ENCODE peak calls at places on chromosomes 16 and 17, in ten cellular contexts. V is A549, W is WTC11, A is HCT116, Y is SK-N-SH, I is HepG2, S is H1, G is K562, P is endothelial cell of umbilical vein, L is GM12878. Z is an unnamed sample.

GRCh38 chr17:1752425-1752941 is 9.4 kb upstream of the SERPINF1 start:
- DNase-seq in V (peak), W (no peak), A (peak), Y (no peak), I (no peak), S (no peak), G (peak), P (no peak), L (no peak), Z (peak)

GRCh38 chr16:23826528-23827244 is 9.1 kb upstream of the PRKCB start:
- DNase-seq in V (peak), W (no peak), A (no peak), Y (no peak), I (no peak), S (no peak), G (no peak), P (no peak), L (peak), Z (peak)

GRCh38 chr17:19418312-19418992 is 7.4 kb downstream of the RNF112 start:
- DNase-seq in V (peak), W (no peak), A (no peak), Y (no peak), I (no peak), S (no peak), G (no peak), P (peak), L (no peak), Z (peak)

GRCh38 chr16:56591377-56592060 is 2.2 kb downstream of the MT3 start:
- DNase-seq in V (no peak), W (no peak), A (no peak), Y (no peak), I (no peak), S (no peak), G (no peak), P (no peak), L (no peak), Z (peak)

GRCh38 chr16:86946396-86946795 is 368.0 kb downstream of the FOXL1 start:
- DNase-seq in V (peak), W (peak), A (no peak), Y (no peak), I (peak), S (no peak), G (no peak), P (peak), L (no peak), Z (no peak)

GRCh38 chr17:83101805-83102480 is 22.5 kb downstream of the METRNL start:
- DNase-seq in V (no peak), W (no peak), A (no peak), Y (no peak), I (no peak), S (no peak), G (no peak), P (no peak), L (no peak), Z (no peak)

GRCh38 chr16:30740364-30741251 is 7.6 kb upstream of the PHKG2 start:
- DNase-seq in V (peak), W (peak), A (peak), Y (no peak), I (no peak), S (no peak), G (peak), P (peak), L (no peak), Z (no peak)

GRCh38 chr17:34382586-34383224 is 19.7 kb upstream of the CCL1 start:
- DNase-seq in V (no peak), W (no peak), A (no peak), Y (peak), I (no peak), S (no peak), G (no peak), P (peak), L (peak), Z (peak)

GRCh38 chr17:60077672-60078519 is 825 bp downstream of the HEATR6 start:
- DNase-seq in V (no peak), W (no peak), A (no peak), Y (peak), I (no peak), S (no peak), G (no peak), P (no peak), L (no peak), Z (peak)

GRCh38 chr17:4678448-4679026 is 25.4 kb downstream of the PELP1 start:
- DNase-seq in V (peak), W (no peak), A (peak), Y (peak), I (peak), S (no peak), G (peak), P (peak), L (no peak), Z (peak)

GRCh38 chr17:9409430-9409829 is 166.2 kb downstream of the STX8 start:
- DNase-seq in V (no peak), W (no peak), A (no peak), Y (peak), I (no peak), S (no peak), G (no peak), P (peak), L (no peak), Z (no peak)

GRCh38 chr17:80673152-80673920 is 128.7 kb downstream of the RPTOR start:
- DNase-seq in V (no peak), W (no peak), A (no peak), Y (no peak), I (peak), S (no peak), G (no peak), P (peak), L (no peak), Z (no peak)

GRCh38 chr16:86566601-86566965 is at the start of gene FOXC2:
- DNase-seq in V (peak), W (peak), A (no peak), Y (peak), I (no peak), S (peak), G (peak), P (peak), L (no peak), Z (no peak)

GRCh38 chr17:20063665-20064648 is 54.8 kb downstream of the SPECC1 start:
- DNase-seq in V (peak), W (no peak), A (peak), Y (no peak), I (no peak), S (no peak), G (no peak), P (no peak), L (peak), Z (peak)

GRCh38 chr17:30905742-30906100 is 317 bp downstream of the TEFM start:
- DNase-seq in V (no peak), W (no peak), A (peak), Y (peak), I (no peak), S (no peak), G (peak), P (peak), L (no peak), Z (peak)

GRCh38 chr17:52140601-52141000 is 17.9 kb downstream of the CA10 start:
- DNase-seq in V (no peak), W (no peak), A (no peak), Y (no peak), I (no peak), S (no peak), G (no peak), P (no peak), L (no peak), Z (no peak)

GRCh38 chr16:75653926-75654325 is 6.4 kb downstream of the TERF2IP start:
- DNase-seq in V (no peak), W (no peak), A (no peak), Y (peak), I (no peak), S (no peak), G (no peak), P (no peak), L (no peak), Z (no peak)

GRCh38 chr16:72938426-72939164 is 109.3 kb downstream of the ZFHX3 start:
- DNase-seq in V (peak), W (no peak), A (no peak), Y (no peak), I (no peak), S (no peak), G (no peak), P (peak), L (no peak), Z (no peak)

GRCh38 chr17:50662632-50663225 is 28.0 kb downstream of the ABCC3 start:
- DNase-seq in V (no peak), W (no peak), A (no peak), Y (no peak), I (no peak), S (no peak), G (no peak), P (no peak), L (no peak), Z (no peak)

GRCh38 chr17:50664788-50665458 is 30.2 kb downstream of the ABCC3 start:
- DNase-seq in V (no peak), W (no peak), A (no peak), Y (no peak), I (peak), S (no peak), G (peak), P (no peak), L (no peak), Z (no peak)

GRCh38 chr17:50661795-50662391 is 27.2 kb downstream of the ABCC3 start:
- DNase-seq in V (peak), W (no peak), A (peak), Y (peak), I (peak), S (no peak), G (peak), P (peak), L (no peak), Z (peak)

GRCh38 chr17:50665838-50666237 is 31.2 kb downstream of the ABCC3 start:
- DNase-seq in V (no peak), W (no peak), A (no peak), Y (no peak), I (no peak), S (no peak), G (no peak), P (no peak), L (no peak), Z (no peak)

GRCh38 chr17:50663812-50664374 is 29.2 kb downstream of the ABCC3 start:
- DNase-seq in V (no peak), W (no peak), A (no peak), Y (no peak), I (peak), S (no peak), G (no peak), P (no peak), L (no peak), Z (no peak)
- TF ChIP-seq MAX in V (no peak), W (no peak), A (no peak), Y (no peak), I (peak), S (no peak), G (no peak), P (no peak), L (no peak), Z (no peak)

DNA sequence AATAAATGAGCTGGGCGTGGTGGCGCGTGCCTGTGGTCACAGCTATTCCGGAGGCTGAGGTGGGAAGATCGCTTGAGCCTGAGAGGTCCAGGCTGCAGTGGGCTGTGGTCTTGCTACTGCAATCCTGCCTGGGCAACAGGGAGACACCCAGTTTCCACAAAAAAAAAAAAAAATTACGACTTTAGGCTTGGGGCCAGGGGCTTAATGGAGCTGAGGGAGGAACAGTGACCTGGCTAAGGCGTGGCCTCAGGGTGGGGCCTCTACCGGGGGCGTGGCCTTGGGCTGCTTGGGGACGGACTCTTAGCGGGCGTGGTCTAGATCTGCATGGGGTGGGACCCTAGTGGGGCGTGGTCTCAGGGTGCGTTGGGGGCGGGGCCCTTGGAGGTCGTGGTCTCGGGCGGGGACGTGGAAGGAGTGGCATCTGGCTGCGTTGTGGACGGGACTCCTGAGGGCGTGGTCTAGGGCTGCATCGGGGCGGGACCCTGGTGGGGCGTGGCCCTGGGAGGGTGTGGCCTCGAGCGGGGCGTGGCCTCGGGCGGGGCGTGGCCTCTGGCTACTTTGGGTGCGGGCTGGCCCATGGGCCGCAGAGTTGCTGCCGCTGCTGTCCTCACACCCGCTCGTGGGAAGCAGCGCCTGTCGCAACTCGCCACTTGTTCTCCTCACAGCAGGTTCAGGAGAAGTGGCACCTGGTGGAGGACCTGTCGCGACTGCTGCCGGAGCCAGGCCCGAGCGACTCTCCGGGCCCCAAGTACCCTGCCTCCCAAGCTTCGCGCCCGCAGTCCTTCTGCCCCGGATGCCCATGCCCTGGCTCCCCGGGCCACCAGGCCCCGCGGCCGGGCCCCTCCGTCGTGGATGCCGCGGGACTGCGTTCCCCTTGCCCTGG is 5.8 kb upstream of the C17orf99 start:
- DNase-seq in V (peak), W (peak), A (peak), Y (peak), I (peak), S (peak), G (peak), P (peak), L (peak), Z (peak)
- TF ChIP-seq MAX in V (no peak), W (no peak), A (no peak), Y (no peak), I (peak), S (peak), G (peak), P (no peak), L (no peak), Z (no peak)

GRCh38 chr17:45854209-45854608 is 9.5 kb downstream of the SPPL2C start:
- DNase-seq in V (no peak), W (no peak), A (no peak), Y (no peak), I (no peak), S (no peak), G (no peak), P (no peak), L (no peak), Z (no peak)
- TF ChIP-seq MAX in V (no peak), W (no peak), A (no peak), Y (no peak), I (no peak), S (no peak), G (no peak), P (no peak), L (no peak), Z (no peak)

GRCh38 chr16:70258065-70258464 is 6.3 kb upstream of the EXOSC6 start:
- DNase-seq in V (no peak), W (no peak), A (no peak), Y (no peak), I (no peak), S (no peak), G (peak), P (no peak), L (no peak), Z (no peak)
- TF ChIP-seq MAX in V (no peak), W (no peak), A (no peak), Y (no peak), I (no peak), S (no peak), G (no peak), P (no peak), L (no peak), Z (no peak)

GRCh38 chr17:77666881-77667395 is 291.6 kb upstream of the TNRC6C start:
- DNase-seq in V (no peak), W (no peak), A (no peak), Y (no peak), I (no peak), S (no peak), G (no peak), P (no peak), L (no peak), Z (peak)

GRCh38 chr17:77668518-77668917 is 290.0 kb upstream of the TNRC6C start:
- DNase-seq in V (no peak), W (no peak), A (no peak), Y (no peak), I (no peak), S (no peak), G (no peak), P (no peak), L (no peak), Z (no peak)

GRCh38 chr17:77667478-77667877 is 291.0 kb upstream of the TNRC6C start:
- DNase-seq in V (no peak), W (no peak), A (no peak), Y (no peak), I (no peak), S (no peak), G (no peak), P (no peak), L (no peak), Z (no peak)

GRCh38 chr17:77665833-77666232 is 292.7 kb upstream of the TNRC6C start:
- DNase-seq in V (no peak), W (no peak), A (no peak), Y (no peak), I (no peak), S (no peak), G (no peak), P (no peak), L (no peak), Z (no peak)

DNA sequence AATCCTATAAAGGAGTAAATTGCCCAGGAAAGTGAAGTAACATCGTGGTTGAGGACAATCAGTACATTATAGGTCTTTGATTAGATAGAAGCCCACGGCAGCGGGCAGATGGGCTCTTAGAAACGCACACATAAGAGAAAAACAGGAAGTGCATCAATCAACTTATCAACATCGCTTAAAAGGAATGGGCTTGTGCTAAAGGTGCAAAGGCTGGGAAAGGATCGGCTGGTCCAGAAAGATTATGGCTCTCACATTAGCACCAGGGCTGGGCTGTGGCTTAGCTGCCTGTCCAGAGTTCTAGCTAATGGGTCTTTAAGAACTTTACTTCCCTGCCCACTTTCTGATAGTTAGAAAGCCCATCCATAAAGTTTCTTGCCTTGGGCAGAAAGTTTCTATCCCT is 292.0 kb upstream of the TNRC6C start:
- DNase-seq in V (no peak), W (no peak), A (no peak), Y (no peak), I (no peak), S (no peak), G (no peak), P (no peak), L (no peak), Z (peak)
- TF ChIP-seq MAX in V (no peak), W (no peak), A (no peak), Y (no peak), I (no peak), S (no peak), G (no peak), P (no peak), L (no peak), Z (no peak)

DNA sequence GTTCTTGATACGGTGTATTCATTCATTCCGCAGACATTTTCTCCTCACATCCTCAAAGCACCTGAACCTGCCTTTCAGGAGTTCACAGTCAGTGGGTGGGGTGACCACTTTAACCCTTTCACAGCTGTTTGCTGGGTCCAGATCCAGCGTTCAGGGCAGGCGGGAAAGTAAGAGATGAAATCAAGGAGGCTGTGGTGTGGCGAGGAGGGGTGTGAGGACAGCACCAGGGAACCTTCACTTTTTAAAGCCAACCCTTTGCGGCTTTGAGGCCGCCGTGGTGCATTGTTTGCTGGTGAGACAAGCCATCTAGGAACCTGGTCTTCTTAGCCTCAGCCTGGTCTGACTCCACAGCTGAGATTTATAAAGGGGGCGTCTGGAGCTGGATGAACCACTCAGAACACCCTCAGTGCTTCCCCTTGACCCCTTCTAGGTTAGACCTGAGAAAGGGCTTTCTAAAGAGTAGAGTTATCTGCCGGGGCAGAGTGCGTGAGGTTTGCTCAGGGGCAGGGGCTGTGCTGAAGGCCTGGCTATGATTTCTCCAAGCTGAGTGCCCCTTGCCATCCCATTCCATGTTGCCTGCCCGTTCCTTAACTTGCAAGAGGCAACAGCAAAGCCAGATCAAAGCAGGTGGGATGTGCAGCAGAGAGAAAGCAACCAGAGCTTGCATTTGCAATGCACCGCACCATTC is 933 bp downstream of the CCR7 start:
- DNase-seq in V (no peak), W (no peak), A (no peak), Y (no peak), I (no peak), S (no peak), G (no peak), P (no peak), L (no peak), Z (no peak)
- TF ChIP-seq MAX in V (no peak), W (no peak), A (no peak), Y (no peak), I (no peak), S (no peak), G (no peak), P (no peak), L (no peak), Z (no peak)

GRCh38 chr16:53043986-53044571 is 8.6 kb downstream of the CHD9NB start:
- DNase-seq in V (peak), W (peak), A (no peak), Y (no peak), I (peak), S (peak), G (no peak), P (no peak), L (no peak), Z (no peak)
- TF ChIP-seq MAX in V (no peak), W (peak), A (no peak), Y (no peak), I (no peak), S (no peak), G (no peak), P (no peak), L (no peak), Z (no peak)

Z was measured in NB4.